ENCODE peak calls at places on chromosomes 12 and 14, in four cellular contexts. I, A, H and V are unnamed samples.

GRCh38 chr12:21751517-21751916 is 23.0 kb downstream of the KCNJ8 start:
- DNase-seq in I (no peak), A (no peak), H (peak), V (no peak)

GRCh38 chr12:99713946-99714520 is 66.5 kb downstream of the GARIN6 start:
- DNase-seq in I (no peak), A (no peak), H (no peak), V (no peak)

GRCh38 chr14:91250912-91251311 is 6.4 kb upstream of the GPR68 start:
- DNase-seq in I (no peak), A (no peak), H (no peak), V (no peak)

GRCh38 chr12:74794522-74794921 is 256.9 kb downstream of the ATXN7L3B start:
- DNase-seq in I (no peak), A (no peak), H (no peak), V (no peak)

GRCh38 chr12:60191676-60192359 is 596.0 kb downstream of the SLC16A7 start:
- DNase-seq in I (no peak), A (no peak), H (no peak), V (no peak)

GRCh38 chr12:6336079-6336858 is 5.6 kb downstream of the TNFRSF1A start:
- DNase-seq in I (peak), A (no peak), H (peak), V (peak)

GRCh38 chr12:116687888-116688287 is 50.0 kb downstream of the SPRING1 start:
- DNase-seq in I (peak), A (no peak), H (peak), V (peak)

GRCh38 chr12:11209098-11209497 is 22.4 kb upstream of the TAS2R42 start:
- DNase-seq in I (peak), A (no peak), H (no peak), V (peak)

GRCh38 chr12:131221061-131221945 is 267.6 kb downstream of the ADGRD1 start:
- DNase-seq in I (no peak), A (no peak), H (no peak), V (no peak)

GRCh38 chr12:59446156-59446555 is 149.7 kb upstream of the SLC16A7 start:
- DNase-seq in I (no peak), A (no peak), H (no peak), V (no peak)

GRCh38 chr14:89851031-89851430 is 103.5 kb downstream of the EFCAB11 start:
- DNase-seq in I (no peak), A (no peak), H (no peak), V (no peak)

GRCh38 chr12:53057816-53058500 is 8.1 kb downstream of the TNS2 start:
- DNase-seq in I (no peak), A (no peak), H (no peak), V (no peak)

GRCh38 chr12:22372277-22372837 is 37.9 kb upstream of the ST8SIA1 start:
- DNase-seq in I (no peak), A (no peak), H (no peak), V (no peak)

GRCh38 chr14:58368951-58369350 is 26.8 kb upstream of the TOMM20L start:
- DNase-seq in I (no peak), A (no peak), H (no peak), V (no peak)

GRCh38 chr12:130424858-130425697 is 87.4 kb downstream of the PIWIL1 start:
- DNase-seq in I (no peak), A (no peak), H (no peak), V (no peak)

GRCh38 chr12:5499566-5500325 is 67.8 kb downstream of the NTF3 start:
- DNase-seq in I (no peak), A (no peak), H (no peak), V (no peak)

GRCh38 chr12:116539361-116539771 is 19.8 kb upstream of the MAP1LC3B2 start:
- DNase-seq in I (no peak), A (no peak), H (no peak), V (no peak)

GRCh38 chr14:63642229-63642611 is 549 bp upstream of the WDR89 start:
- DNase-seq in I (peak), A (peak), H (peak), V (peak)

GRCh38 chr12:6792522-6793201 is 3.3 kb downstream of the CD4 start:
- DNase-seq in I (peak), A (no peak), H (no peak), V (no peak)

GRCh38 chr12:129659927-129660326 is 243.9 kb downstream of the TMEM132D start:
- DNase-seq in I (no peak), A (no peak), H (peak), V (no peak)

GRCh38 chr12:102438047-102438822 is 42.1 kb downstream of the IGF1 start:
- DNase-seq in I (peak), A (no peak), H (peak), V (no peak)

GRCh38 chr12:106386836-106387555 is 29.4 kb downstream of the POLR3B start:
- DNase-seq in I (no peak), A (no peak), H (no peak), V (no peak)

GRCh38 chr12:77104792-77105191 is 39.4 kb upstream of the E2F7 start:
- DNase-seq in I (no peak), A (no peak), H (no peak), V (no peak)

GRCh38 chr12:21502164-21502496 is 541 bp downstream of the GOLT1B start:
- DNase-seq in I (peak), A (peak), H (peak), V (no peak)

GRCh38 chr12:121793501-121793835 is at the start of gene RHOF:
- DNase-seq in I (no peak), A (no peak), H (no peak), V (peak)

GRCh38 chr12:76259660-76260389 is 88.4 kb downstream of the BBS10 start:
- DNase-seq in I (no peak), A (no peak), H (no peak), V (no peak)

GRCh38 chr14:71721791-71722190 is 210.4 kb upstream of the RGS6 start:
- DNase-seq in I (no peak), A (no peak), H (no peak), V (no peak)

GRCh38 chr12:97756066-97756701 is 293.6 kb downstream of the RMST start:
- DNase-seq in I (no peak), A (no peak), H (no peak), V (no peak)

GRCh38 chr14:104803916-104804371 is 3.0 kb downstream of the ZBTB42 start:
- DNase-seq in I (no peak), A (no peak), H (no peak), V (no peak)

GRCh38 chr12:63068857-63069442 is 82.1 kb downstream of the AVPR1A start:
- DNase-seq in I (peak), A (no peak), H (peak), V (no peak)

GRCh38 chr12:76318773-76319594 is 29.2 kb downstream of the BBS10 start:
- DNase-seq in I (no peak), A (no peak), H (no peak), V (no peak)

GRCh38 chr12:27627123-27627835 is 69.0 kb upstream of the REP15 start:
- DNase-seq in I (no peak), A (no peak), H (no peak), V (no peak)

GRCh38 chr14:83118029-83118428 is 1584.4 kb upstream of the SEL1L start:
- DNase-seq in I (no peak), A (no peak), H (no peak), V (no peak)

GRCh38 chr14:22886500-22887259 is 3.7 kb downstream of the REM2 start:
- DNase-seq in I (no peak), A (peak), H (peak), V (peak)
- TF ChIP-seq NR2C2 in I (no peak), A (no peak), H (peak), V (peak)

GRCh38 chr14:95041477-95042020 is 115.8 kb downstream of the DICER1 start:
- DNase-seq in I (no peak), A (no peak), H (no peak), V (no peak)

GRCh38 chr14:95039993-95040348 is 117.4 kb downstream of the DICER1 start:
- DNase-seq in I (no peak), A (no peak), H (no peak), V (no peak)

GRCh38 chr14:95038521-95039250 is 118.6 kb downstream of the DICER1 start:
- DNase-seq in I (no peak), A (no peak), H (no peak), V (no peak)

GRCh38 chr14:95040723-95041476 is 116.4 kb downstream of the DICER1 start:
- DNase-seq in I (no peak), A (no peak), H (no peak), V (no peak)

DNA sequence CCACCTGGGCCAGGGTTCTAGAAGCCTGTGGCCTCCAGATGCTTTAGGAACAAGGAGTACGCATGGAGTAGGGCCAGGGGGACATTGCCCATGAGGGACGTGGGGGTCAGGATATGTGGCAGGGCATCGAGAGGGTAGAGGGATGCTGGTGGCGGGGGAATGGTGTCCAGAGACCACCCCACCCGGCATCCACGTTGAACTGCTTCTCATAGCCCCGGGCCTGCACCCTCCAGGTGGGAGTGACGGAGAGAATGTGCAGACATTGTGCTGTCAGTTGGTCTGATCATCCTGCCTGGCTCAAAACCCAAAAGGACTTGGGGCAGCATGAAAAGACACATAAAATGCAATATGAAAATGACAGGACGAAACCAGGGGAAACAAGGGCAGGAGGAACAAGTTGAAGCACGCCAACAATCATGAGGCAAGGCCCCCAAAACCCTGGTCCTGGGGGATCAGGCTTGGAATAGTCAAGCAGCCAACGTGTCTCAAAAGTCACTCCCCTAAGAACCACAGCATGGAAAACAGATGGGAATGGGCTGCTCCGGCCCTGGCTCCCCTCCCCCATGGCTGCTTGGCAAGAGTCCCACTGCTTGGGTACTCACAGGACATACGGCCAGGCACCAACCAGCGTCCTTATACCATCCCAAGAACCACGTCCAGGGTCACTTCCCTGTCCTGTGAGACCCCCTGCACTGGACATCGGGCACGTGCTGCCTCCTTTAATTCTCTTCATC is 117.9 kb downstream of the DICER1 start:
- DNase-seq in I (no peak), A (no peak), H (no peak), V (no peak)
- TF ChIP-seq NR2C2 in I (no peak), A (no peak), H (no peak), V (no peak)

GRCh38 chr14:103126873-103127304 is 3.6 kb downstream of the TNFAIP2 start:
- DNase-seq in I (peak), A (no peak), H (no peak), V (peak)
- TF ChIP-seq NR2C2 in I (no peak), A (no peak), H (no peak), V (no peak)

GRCh38 chr14:35218963-35219362 is 73.2 kb upstream of the PSMA6 start:
- DNase-seq in I (no peak), A (no peak), H (no peak), V (no peak)

GRCh38 chr14:35212471-35213142 is 79.6 kb upstream of the PSMA6 start:
- DNase-seq in I (no peak), A (no peak), H (no peak), V (no peak)

GRCh38 chr14:35213869-35214387 is 78.3 kb upstream of the PSMA6 start:
- DNase-seq in I (peak), A (no peak), H (no peak), V (no peak)

GRCh38 chr14:35213143-35213788 is 78.9 kb upstream of the PSMA6 start:
- DNase-seq in I (peak), A (no peak), H (no peak), V (no peak)

GRCh38 chr14:35215110-35215872 is 76.9 kb upstream of the PSMA6 start:
- DNase-seq in I (peak), A (no peak), H (peak), V (no peak)
- TF ChIP-seq NR2C2 in I (no peak), A (no peak), H (no peak), V (no peak)

GRCh38 chr14:87898301-87898700 is 94.7 kb downstream of the GALC start:
- DNase-seq in I (no peak), A (no peak), H (no peak), V (no peak)

GRCh38 chr14:87899228-87899627 is 93.8 kb downstream of the GALC start:
- DNase-seq in I (no peak), A (no peak), H (no peak), V (no peak)

GRCh38 chr14:87896393-87897380 is 96.3 kb downstream of the GALC start:
- DNase-seq in I (peak), A (no peak), H (peak), V (no peak)

GRCh38 chr14:87894920-87895319 is 98.1 kb downstream of the GALC start:
- DNase-seq in I (no peak), A (no peak), H (no peak), V (no peak)
- TF ChIP-seq NR2C2 in I (no peak), A (no peak), H (no peak), V (no peak)

DNA sequence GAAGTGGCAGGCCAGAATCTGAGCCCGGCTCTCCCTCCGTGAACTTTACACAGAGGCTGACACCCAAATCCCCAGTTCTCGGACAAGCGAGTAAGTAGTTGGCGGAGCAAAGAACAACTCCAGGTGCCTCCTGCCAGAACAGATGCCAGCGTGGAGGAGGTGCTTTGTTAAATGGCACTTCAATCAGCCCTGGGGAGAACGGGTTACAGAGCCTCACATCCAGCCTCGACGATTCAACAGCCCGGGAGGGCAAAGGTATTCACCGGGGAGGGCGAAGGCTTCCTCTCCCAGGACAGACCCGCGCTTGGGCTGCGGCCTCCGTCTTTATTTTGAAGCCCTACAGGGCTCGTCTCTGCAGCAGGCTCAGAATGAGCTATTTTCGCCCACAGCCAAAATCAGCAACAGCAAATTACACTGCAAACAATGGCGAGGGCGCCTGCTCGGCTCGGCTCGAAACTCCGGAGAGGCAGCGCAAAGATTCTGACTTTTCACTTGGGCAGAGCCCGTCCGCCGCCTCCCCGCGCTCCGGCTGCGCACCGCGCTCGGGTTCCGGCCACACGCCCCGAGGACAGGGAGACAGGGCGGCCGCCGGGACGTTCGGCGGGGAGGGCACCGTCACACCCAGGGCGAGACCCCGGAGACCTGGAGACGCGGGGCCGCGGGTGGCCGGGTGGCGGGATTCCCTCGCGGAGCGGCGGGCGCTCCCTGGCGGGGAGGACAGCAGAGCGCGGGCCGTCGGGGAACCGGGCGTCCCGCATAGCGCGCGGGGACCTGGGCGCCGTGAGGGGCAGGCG is 811 bp downstream of the TMCC3 start:
- DNase-seq in I (no peak), A (no peak), H (no peak), V (peak)
- TF ChIP-seq NR2C2 in I (no peak), A (no peak), H (no peak), V (no peak)

GRCh38 chr12:57187222-57188089 is 29.1 kb upstream of the NXPH4 start:
- DNase-seq in I (no peak), A (no peak), H (no peak), V (no peak)

GRCh38 chr12:57190037-57190436 is 26.6 kb upstream of the NXPH4 start:
- DNase-seq in I (no peak), A (no peak), H (no peak), V (no peak)

GRCh38 chr12:57185403-57185802 is 31.2 kb upstream of the NXPH4 start:
- DNase-seq in I (no peak), A (no peak), H (no peak), V (no peak)

GRCh38 chr12:57185906-57186508 is 30.6 kb upstream of the NXPH4 start:
- DNase-seq in I (no peak), A (no peak), H (no peak), V (no peak)

DNA sequence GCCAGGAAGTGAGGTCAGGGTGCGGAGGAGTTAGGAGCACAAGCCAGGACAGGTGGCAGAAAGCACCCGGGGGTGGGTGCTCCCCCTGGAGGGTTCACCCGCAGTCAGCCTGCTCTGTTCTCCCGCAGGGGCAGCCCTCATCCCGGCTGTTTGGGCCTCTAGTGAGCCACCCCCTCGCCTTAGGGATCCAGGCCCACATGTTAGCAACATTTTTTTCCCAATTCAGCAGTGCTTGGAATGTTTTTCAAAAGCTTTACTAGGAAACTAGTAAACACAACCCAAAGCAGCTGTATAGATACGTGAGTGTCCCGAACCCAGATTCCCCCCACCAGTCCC is 28.5 kb upstream of the NXPH4 start:
- DNase-seq in I (no peak), A (no peak), H (no peak), V (no peak)
- TF ChIP-seq NR2C2 in I (no peak), A (no peak), H (no peak), V (no peak)

GRCh38 chr12:84920331-84920730 is 7.7 kb upstream of the SLC6A15 start:
- DNase-seq in I (no peak), A (no peak), H (no peak), V (no peak)
- TF ChIP-seq NR2C2 in I (no peak), A (no peak), H (no peak), V (no peak)

GRCh38 chr12:57765003-57765697 is 1.7 kb downstream of the CYP27B1 start:
- DNase-seq in I (peak), A (no peak), H (no peak), V (peak)
- TF ChIP-seq NR2C2 in I (no peak), A (no peak), H (no peak), V (no peak)